ENCODE peak calls at places on chromosomes 13 and 19, in six cellular contexts. X is choroid plexus epithelial cell, H is foreskin fibroblast, J is pancreas, I is omental fat pad, V is BJ. B is an unnamed sample.

GRCh38 chr13:113141591-113141950 is 16.9 kb upstream of the PROZ start:
- DNase-seq in X (no peak), H (no peak), J (no peak), I (no peak), V (no peak), B (no peak)

GRCh38 chr19:6767357-6768235 is at the start of gene SH2D3A:
- DNase-seq in X (peak), H (peak), J (peak), I (no peak), V (no peak), B (peak)

GRCh38 chr19:23509686-23510450 is 114.6 kb upstream of the ZNF91 start:
- DNase-seq in X (no peak), H (no peak), J (no peak), I (no peak), V (no peak), B (no peak)

GRCh38 chr13:96020155-96020575 is 33.0 kb downstream of the UGGT2 start:
- DNase-seq in X (peak), H (peak), J (peak), I (no peak), V (no peak), B (no peak)

GRCh38 chr19:1074512-1075283 is 7.7 kb downstream of the ARHGAP45 start:
- DNase-seq in X (no peak), H (no peak), J (peak), I (peak), V (no peak), B (peak)

GRCh38 chr13:61406275-61406674 is 9.4 kb downstream of the PCDH20 start:
- DNase-seq in X (no peak), H (no peak), J (no peak), I (no peak), V (no peak), B (no peak)

GRCh38 chr13:51906581-51906980 is 44.8 kb downstream of the CCDC70 start:
- DNase-seq in X (peak), H (no peak), J (no peak), I (no peak), V (no peak), B (no peak)

GRCh38 chr19:48819366-48819816 is 8.6 kb upstream of the BCAT2 start:
- DNase-seq in X (peak), H (peak), J (peak), I (peak), V (peak), B (no peak)

GRCh38 chr13:79936368-79937136 is 404.4 kb downstream of the SPRY2 start:
- DNase-seq in X (peak), H (peak), J (no peak), I (no peak), V (peak), B (no peak)

GRCh38 chr13:23934481-23934880 is 37.2 kb upstream of the C1QTNF9B start:
- DNase-seq in X (peak), H (peak), J (no peak), I (no peak), V (no peak), B (no peak)

GRCh38 chr13:41864658-41865057 is 96.3 kb downstream of the VWA8 start:
- DNase-seq in X (peak), H (no peak), J (no peak), I (no peak), V (no peak), B (peak)

GRCh38 chr19:32878988-32879387 is 9.4 kb upstream of the SLC7A9 start:
- DNase-seq in X (no peak), H (no peak), J (no peak), I (no peak), V (no peak), B (no peak)

GRCh38 chr19:51111606-51112005 is 3.4 kb upstream of the CTU1 start:
- DNase-seq in X (no peak), H (no peak), J (no peak), I (no peak), V (no peak), B (no peak)

GRCh38 chr19:47124937-47125668 is 5.5 kb upstream of the SAE1 start:
- DNase-seq in X (peak), H (peak), J (no peak), I (no peak), V (no peak), B (no peak)

GRCh38 chr19:58229255-58229639 is 533 bp downstream of the ZNF544 start:
- DNase-seq in X (peak), H (peak), J (no peak), I (no peak), V (no peak), B (no peak)

GRCh38 chr13:89923731-89924130 is 1423.8 kb upstream of the MIR17HG start:
- DNase-seq in X (peak), H (peak), J (no peak), I (no peak), V (no peak), B (no peak)
- TF ChIP-seq CTCF in X (no peak), H (no peak), J (no peak), I (no peak), V (no peak), B (no peak)

GRCh38 chr19:55467236-55468053 is 2.9 kb upstream of the C19orf85 start:
- DNase-seq in X (peak), H (peak), J (peak), I (peak), V (no peak), B (no peak)

GRCh38 chr19:55471266-55471665 is 5.2 kb upstream of the ZNF628 start:
- DNase-seq in X (no peak), H (no peak), J (no peak), I (no peak), V (no peak), B (no peak)

GRCh38 chr19:55466246-55466614 is 1.7 kb upstream of the C19orf85 start:
- DNase-seq in X (no peak), H (no peak), J (no peak), I (no peak), V (no peak), B (no peak)

GRCh38 chr19:55465460-55466245 is 1.1 kb upstream of the C19orf85 start:
- DNase-seq in X (no peak), H (no peak), J (no peak), I (no peak), V (no peak), B (no peak)

GRCh38 chr19:55468054-55468393 is 3.5 kb upstream of the C19orf85 start:
- DNase-seq in X (no peak), H (no peak), J (no peak), I (no peak), V (no peak), B (no peak)
- TF ChIP-seq CTCF in X (no peak), H (no peak), J (no peak), I (no peak), V (no peak), B (peak)

GRCh38 chr19:16529466-16530144 is 12.6 kb downstream of the CHERP start:
- DNase-seq in X (no peak), H (no peak), J (no peak), I (no peak), V (no peak), B (no peak)

GRCh38 chr19:16527334-16527935 is 14.8 kb downstream of the CHERP start:
- DNase-seq in X (no peak), H (no peak), J (no peak), I (no peak), V (no peak), B (no peak)

GRCh38 chr19:16525751-16526481 is 16.3 kb downstream of the CHERP start:
- DNase-seq in X (no peak), H (no peak), J (no peak), I (no peak), V (no peak), B (no peak)

GRCh38 chr19:16530540-16531379 is 11.5 kb downstream of the CHERP start:
- DNase-seq in X (no peak), H (no peak), J (no peak), I (no peak), V (no peak), B (no peak)

GRCh38 chr19:16527971-16528521 is 14.2 kb downstream of the CHERP start:
- DNase-seq in X (peak), H (peak), J (no peak), I (no peak), V (no peak), B (no peak)
- TF ChIP-seq CTCF in X (peak), H (peak), J (no peak), I (no peak), V (peak), B (peak)

GRCh38 chr13:100817897-100818296 is 143.3 kb upstream of the TMTC4 start:
- DNase-seq in X (no peak), H (no peak), J (no peak), I (no peak), V (no peak), B (no peak)
- TF ChIP-seq CTCF in X (no peak), H (no peak), J (no peak), I (no peak), V (no peak), B (no peak)

DNA sequence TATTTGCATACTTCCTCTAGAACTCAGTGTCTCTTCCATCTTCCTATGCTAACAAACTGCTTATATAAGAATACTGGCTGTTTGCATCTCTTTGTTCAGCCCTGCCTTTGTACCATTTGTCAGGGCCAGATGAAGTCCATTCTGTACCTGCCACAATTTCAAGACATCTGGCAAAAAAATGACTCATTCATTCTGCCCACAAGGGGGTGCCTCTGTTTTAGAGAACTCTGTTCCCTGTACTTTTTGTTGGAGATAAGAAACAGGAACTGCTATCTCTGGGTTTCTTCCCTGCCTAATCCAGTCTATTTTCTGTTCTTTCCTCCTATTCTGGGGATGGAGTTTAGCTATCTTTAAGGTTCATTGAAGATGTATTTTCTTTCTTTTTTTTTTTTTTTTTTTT is 23.0 kb downstream of the ZNF568 start:
- DNase-seq in X (peak), H (no peak), J (no peak), I (no peak), V (no peak), B (no peak)
- TF ChIP-seq CTCF in X (peak), H (no peak), J (no peak), I (no peak), V (no peak), B (no peak)

DNA sequence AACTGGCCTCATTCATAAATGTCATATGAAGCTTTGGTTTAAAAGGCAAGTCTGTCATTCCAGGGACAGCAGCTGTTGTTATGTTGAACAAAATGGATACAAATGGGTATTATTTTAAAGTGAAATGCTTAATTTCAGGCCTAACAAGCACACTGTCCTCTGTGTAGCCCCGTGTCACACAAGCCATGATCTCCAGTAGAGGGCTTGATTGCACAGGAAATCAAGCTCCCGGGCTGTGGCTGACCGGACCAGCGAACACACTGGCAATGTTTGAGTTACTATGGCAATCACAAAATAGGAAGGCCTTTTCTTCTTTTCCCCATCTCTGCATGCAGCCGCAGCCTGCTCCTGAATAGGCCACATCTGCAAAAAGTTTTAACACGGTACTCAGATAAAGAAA is 64.0 kb upstream of the GSX1 start:
- DNase-seq in X (peak), H (no peak), J (no peak), I (no peak), V (no peak), B (no peak)
- TF ChIP-seq CTCF in X (no peak), H (no peak), J (no peak), I (no peak), V (no peak), B (no peak)

GRCh38 chr19:53328967-53329366 is 4.6 kb upstream of the ZNF845 start:
- DNase-seq in X (peak), H (peak), J (peak), I (no peak), V (no peak), B (no peak)
- TF ChIP-seq CTCF in X (no peak), H (no peak), J (no peak), I (no peak), V (no peak), B (no peak)

DNA sequence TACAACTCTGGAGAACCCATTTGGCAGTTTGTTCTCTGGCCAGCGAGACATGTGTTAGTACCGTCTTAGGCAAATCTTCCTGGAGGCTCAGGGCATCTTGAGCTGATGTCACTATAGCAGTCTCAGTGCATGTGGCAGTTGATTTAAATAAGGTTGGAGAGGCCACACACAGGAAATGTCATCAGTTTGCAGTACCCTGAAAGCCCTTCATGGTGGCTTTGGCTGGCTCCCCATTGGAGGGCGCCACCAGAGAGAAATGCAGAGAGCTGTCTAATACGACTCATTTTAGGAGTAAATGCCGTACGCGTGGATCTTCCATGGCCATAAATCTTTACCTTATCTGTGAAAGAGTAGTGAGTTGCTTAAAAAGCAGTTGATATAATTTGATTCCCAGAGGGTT is 163.1 kb downstream of the STK24 start:
- DNase-seq in X (no peak), H (no peak), J (no peak), I (no peak), V (no peak), B (no peak)
- TF ChIP-seq CTCF in X (no peak), H (no peak), J (no peak), I (no peak), V (no peak), B (no peak)